ENCODE peak calls at places on chromosome 7, in four cellular contexts. M, W, S and V are unnamed samples. For H3K36me3 and H3K9me3, the result is how much of the 10 kb centered on the place peaks cover.

GRCh38 chr7:133423618-133424017 is 170.7 kb downstream of the EXOC4 start:
- DNase-seq in M (no peak), W (no peak), S (no peak), V (no peak)

GRCh38 chr7:30694218-30694745 is 12.0 kb upstream of the CRHR2 start:
- DNase-seq in M (no peak), W (no peak), S (peak), V (peak)

GRCh38 chr7:23334482-23335056 is 35.4 kb downstream of the MALSU1 start:
- DNase-seq in M (no peak), W (no peak), S (peak), V (peak)

GRCh38 chr7:104207348-104207730 is 474 bp downstream of the ORC5 start:
- DNase-seq in M (no peak), W (peak), S (peak), V (no peak)

GRCh38 chr7:3510101-3511020 is 209.3 kb downstream of the SDK1 start:
- DNase-seq in M (no peak), W (no peak), S (no peak), V (no peak)

GRCh38 chr7:101315336-101315735 is 6.3 kb downstream of the IFT22 start:
- DNase-seq in M (no peak), W (peak), S (peak), V (peak)

GRCh38 chr7:28360739-28361138 is 51.6 kb upstream of the CREB5 start:
- DNase-seq in M (no peak), W (no peak), S (no peak), V (no peak)

GRCh38 chr7:18788026-18788425 is 292.5 kb downstream of the HDAC9 start:
- DNase-seq in M (no peak), W (no peak), S (no peak), V (no peak)

GRCh38 chr7:2480071-2480410 is 3.8 kb upstream of the GRIFIN start:
- DNase-seq in M (no peak), W (no peak), S (no peak), V (no peak)

GRCh38 chr7:155228459-155228845 is 69.2 kb upstream of the INSIG1 start:
- DNase-seq in M (peak), W (no peak), S (no peak), V (no peak)

DNA sequence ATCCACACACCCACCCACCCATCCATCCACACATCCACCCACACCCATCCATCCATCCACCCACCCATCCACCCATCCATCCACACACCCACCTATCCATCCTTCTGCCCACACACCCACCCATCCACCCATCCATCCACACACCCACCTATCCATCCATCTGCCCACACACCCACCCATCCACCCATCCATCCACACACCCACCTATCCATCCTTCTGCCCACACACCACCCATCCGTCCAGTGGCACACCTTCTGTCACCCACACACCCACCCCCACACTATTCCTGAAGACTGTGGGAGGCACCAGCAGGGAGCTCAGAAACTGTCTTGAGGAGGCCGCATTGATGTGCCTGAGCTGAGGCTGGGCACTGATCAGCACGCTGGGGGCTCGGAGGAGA is 9.1 kb downstream of the TECPR1 start:
- DNase-seq in M (no peak), W (no peak), S (no peak), V (no peak)
- H3K36me3 ChIP-seq in M (under half), W (under half), S (under half), V (under half)

DNA sequence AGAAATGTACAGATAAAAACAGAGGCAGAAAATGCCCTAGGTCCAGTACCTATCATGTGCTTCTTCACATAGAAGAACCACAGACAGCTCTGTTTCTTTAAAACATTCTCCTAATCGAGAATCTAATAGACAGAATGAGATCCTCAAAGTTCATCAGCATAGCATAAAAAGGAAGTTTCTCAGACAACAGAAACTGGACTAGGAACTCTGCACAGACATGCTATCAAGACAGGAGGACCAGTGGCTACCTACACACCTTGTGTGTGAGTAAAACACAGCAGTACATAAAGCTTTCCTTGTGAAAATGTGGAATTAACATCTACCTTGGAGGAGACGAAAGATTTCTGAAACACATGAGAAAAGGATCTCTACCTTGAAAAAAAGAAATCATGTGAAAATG is 26.9 kb downstream of the ELAPOR2 start:
- DNase-seq in M (no peak), W (no peak), S (no peak), V (no peak)
- H3K9me3 ChIP-seq in M (under half), W (under half), S (under half), V (under half)

DNA sequence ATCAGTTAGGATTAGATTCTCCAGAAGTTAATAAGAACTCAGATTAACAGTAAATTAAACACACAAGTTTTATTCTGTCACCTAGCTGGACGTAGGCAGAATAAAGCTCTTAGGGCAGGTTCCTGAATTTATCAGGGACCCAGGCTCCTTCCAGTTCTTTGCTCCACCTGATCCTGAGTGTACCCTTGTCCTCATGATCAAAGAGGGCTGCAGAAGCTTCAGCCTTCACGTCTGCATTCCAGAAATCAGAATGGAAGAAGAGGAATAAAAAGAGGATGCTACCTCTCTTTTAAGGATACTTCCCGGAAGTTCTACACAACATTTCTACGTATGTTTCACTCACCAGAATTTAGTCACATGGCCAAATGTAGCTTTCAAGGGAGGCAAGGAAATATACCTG is 1.7 kb upstream of the GSAP start:
- DNase-seq in M (no peak), W (no peak), S (no peak), V (no peak)
- H3K4me3 ChIP-seq in M (no peak), W (no peak), S (no peak), V (no peak)

DNA sequence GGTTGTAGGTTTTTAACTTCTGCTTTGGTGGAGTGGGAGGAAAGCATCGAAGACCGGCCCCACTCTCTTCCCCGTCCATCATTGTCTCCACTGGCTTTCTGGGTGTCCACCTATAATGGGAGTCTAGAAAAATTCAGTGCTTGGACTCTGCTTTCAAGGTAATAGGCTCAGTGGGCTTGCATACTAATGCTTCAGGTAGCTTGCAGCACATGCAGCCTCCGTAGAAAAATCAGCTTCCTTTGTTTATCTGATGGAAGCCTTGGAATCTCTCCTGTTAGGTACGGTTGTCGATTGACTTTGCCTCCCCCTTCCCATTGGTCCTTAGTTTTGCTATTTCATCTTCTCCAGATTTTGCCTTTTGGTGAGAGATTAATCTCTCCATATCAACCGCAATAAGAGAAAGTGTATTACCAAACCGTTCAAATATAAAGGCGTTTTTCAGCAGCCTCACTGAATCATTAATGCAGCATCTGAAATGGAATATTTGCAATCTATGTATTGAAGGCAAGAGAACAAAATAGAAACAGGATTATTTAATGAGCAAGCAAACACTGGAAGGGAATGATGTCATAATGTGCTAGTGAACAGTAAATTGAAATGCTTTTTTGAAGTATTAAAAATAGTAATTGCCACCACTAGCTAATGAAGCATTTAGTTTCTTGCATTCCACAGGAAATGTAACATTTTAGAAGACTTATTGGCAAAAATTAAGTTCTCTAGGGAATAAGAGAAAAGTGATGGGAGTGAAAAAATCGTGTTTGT is 944 bp downstream of the AVL9 start:
- DNase-seq in M (no peak), W (no peak), S (no peak), V (no peak)
- H3K36me3 ChIP-seq in M (under half), W (under half), S (under half), V (under half)

DNA sequence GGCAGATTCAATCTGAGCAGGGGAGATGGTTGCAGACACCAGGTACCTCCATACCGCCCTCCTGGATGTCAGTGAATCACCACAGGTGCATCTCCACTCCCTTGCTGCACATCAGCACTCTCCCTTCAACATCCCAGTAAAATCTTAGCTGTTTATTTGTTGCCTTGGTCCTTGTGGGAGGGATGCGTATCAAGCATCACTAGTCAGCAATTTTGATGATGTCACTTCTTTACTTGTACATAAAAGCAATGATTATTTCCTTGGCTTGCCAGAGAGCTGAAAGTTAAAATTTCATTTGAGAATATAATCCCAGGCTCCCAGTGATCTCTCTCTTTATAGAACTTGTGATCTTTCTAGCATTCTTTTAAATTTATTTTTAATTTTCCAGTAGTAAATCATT is 49.5 kb downstream of the TMEM168 start:
- DNase-seq in M (no peak), W (no peak), S (no peak), V (no peak)
- H3K9me3 ChIP-seq in M (under half), W (under half), S (under half), V (under half)

DNA sequence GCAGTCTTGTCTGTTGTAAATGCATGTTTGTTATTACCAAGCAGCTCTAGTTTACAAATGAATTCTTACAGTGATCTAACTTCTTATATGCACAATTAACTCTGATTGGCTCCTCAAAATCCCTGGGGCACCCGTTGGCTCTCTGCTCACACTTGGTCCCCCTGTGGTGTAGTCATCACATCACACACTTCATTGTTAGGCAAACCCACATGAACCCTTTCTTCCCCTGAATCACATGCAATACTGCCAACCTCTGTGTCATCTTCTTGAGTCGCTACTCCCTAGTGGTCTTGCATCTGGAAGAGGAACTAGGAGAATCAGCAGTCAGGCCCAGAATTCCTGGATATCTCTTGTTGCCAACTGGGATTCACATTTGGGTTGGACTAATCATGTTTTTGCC is 73.1 kb downstream of the CD36 start:
- DNase-seq in M (no peak), W (no peak), S (no peak), V (no peak)
- H3K4me3 ChIP-seq in M (no peak), W (no peak), S (no peak), V (no peak)

GRCh38 chr7:6403907-6404306 is 43.8 kb downstream of the DAGLB start:
- DNase-seq in M (no peak), W (no peak), S (no peak), V (no peak)

GRCh38 chr7:6409991-6410693 is 37.6 kb downstream of the DAGLB start:
- DNase-seq in M (no peak), W (no peak), S (no peak), V (no peak)

GRCh38 chr7:6406121-6406520 is 41.6 kb downstream of the DAGLB start:
- DNase-seq in M (no peak), W (no peak), S (no peak), V (no peak)

GRCh38 chr7:6409091-6409490 is 38.7 kb downstream of the DAGLB start:
- DNase-seq in M (no peak), W (no peak), S (no peak), V (no peak)

DNA sequence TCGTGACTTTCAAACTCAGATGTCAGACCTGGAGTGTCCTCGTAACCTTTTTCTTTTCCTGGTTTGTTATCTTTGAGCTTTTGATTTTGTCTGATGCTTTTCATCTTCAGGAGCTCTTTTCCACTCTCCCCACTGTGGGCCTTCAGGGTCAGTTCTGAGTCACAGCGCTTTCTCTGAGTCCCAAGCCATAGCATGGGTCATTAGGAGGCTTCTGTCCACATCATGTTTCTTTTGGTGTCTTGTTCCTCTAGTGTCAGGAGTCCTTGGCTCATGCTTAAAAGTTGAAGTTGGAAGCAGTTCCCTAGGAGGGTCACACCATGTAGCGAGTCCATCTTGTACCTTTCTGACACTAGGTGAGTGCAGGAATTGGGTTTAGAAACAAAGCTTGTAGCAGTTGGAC is 40.3 kb downstream of the DAGLB start:
- DNase-seq in M (no peak), W (no peak), S (no peak), V (no peak)
- H3K36me3 ChIP-seq in M (under half), W (under half), S (under half), V (under half)

GRCh38 chr7:153567426-153567825 is 484.8 kb upstream of the DPP6 start:
- DNase-seq in M (no peak), W (no peak), S (peak), V (no peak)

GRCh38 chr7:153564391-153564790 is 487.8 kb upstream of the DPP6 start:
- DNase-seq in M (no peak), W (no peak), S (no peak), V (no peak)

DNA sequence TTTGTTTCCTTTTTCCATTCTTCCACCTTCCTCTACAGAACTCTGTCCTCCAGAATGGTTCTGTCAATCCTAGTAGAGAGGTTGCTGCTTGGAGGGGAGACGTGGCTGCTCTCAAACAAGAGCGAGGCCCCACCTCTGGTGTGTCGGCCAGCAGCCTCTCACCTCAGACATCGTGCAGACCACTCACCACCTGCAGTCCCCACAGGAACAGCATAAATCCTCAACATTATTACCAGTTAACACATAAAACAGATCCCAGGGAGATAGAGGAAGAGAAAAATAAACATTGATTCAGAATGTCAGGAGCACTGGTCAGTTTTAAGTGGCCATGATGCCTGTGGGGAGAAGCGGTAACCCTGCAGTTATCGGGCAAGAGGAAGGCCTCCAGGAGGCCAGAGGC is 485.9 kb upstream of the DPP6 start:
- DNase-seq in M (no peak), W (no peak), S (no peak), V (no peak)
- H3K9me3 ChIP-seq in M (under half), W (under half), S (under half), V (under half)